ENCODE peak calls at places on chromosome 14, in eight cellular contexts. V, K, U, X, C, N, F and T are unnamed samples. For H3K9me3 and H3K4me1, the result is how much of the 10 kb centered on the place peaks cover.

GRCh38 chr14:89249296-89249565 is 167.8 kb downstream of the FOXN3 start:
- DNase-seq in N (no peak), U (no peak), F (no peak), K (no peak), X (no peak), C (no peak), V (no peak), T (no peak)

GRCh38 chr14:94179244-94179643 is 5.1 kb downstream of the PPP4R4 start:
- DNase-seq in X (no peak), F (no peak), V (no peak), N (no peak), C (no peak), U (no peak), K (no peak), T (no peak)

GRCh38 chr14:51028851-51029754 is 65.8 kb downstream of the TRIM9 start:
- DNase-seq in V (no peak), C (no peak), K (no peak), N (no peak), U (no peak), X (no peak), F (no peak), T (no peak)

GRCh38 chr14:58362798-58363412 is 32.8 kb upstream of the TOMM20L start:
- DNase-seq in C (no peak), F (no peak), K (no peak), X (peak), V (no peak), N (peak), U (peak), T (peak)

GRCh38 chr14:73438993-73439392 is 19.4 kb downstream of the NUMB start:
- DNase-seq in V (no peak), X (no peak), K (no peak), U (no peak), F (no peak), N (no peak), C (no peak), T (no peak)

GRCh38 chr14:74906923-74907620 is 16.0 kb downstream of the RPS6KL1 start:
- DNase-seq in C (no peak), N (no peak), U (no peak), F (peak), K (no peak), X (peak), V (no peak), T (peak)

GRCh38 chr14:77228056-77228455 is 43.0 kb downstream of the NGB start:
- DNase-seq in U (no peak), K (no peak), C (no peak), V (no peak), X (no peak), N (no peak), F (no peak), T (no peak)

GRCh38 chr14:41749425-41749824 is 142.7 kb downstream of the LRFN5 start:
- DNase-seq in N (peak), K (peak), X (peak), U (no peak), C (no peak), F (no peak), V (no peak), T (peak)

GRCh38 chr14:77869350-77869749 is 69.4 kb downstream of the ADCK1 start:
- DNase-seq in U (no peak), K (no peak), F (no peak), N (no peak), V (no peak), C (no peak), X (no peak), T (no peak)

GRCh38 chr14:63616015-63616414 is 25.7 kb downstream of the WDR89 start:
- DNase-seq in F (no peak), K (no peak), V (no peak), X (no peak), C (no peak), U (no peak), N (no peak), T (no peak)

GRCh38 chr14:75059642-75060041 is 4.2 kb downstream of the ACYP1 start:
- DNase-seq in V (no peak), K (peak), X (peak), C (no peak), N (peak), F (no peak), U (no peak), T (no peak)

GRCh38 chr14:93301821-93302447 is 30.9 kb downstream of the BTBD7 start:
- DNase-seq in V (no peak), K (no peak), C (no peak), U (peak), N (peak), F (no peak), X (no peak), T (no peak)

GRCh38 chr14:30621354-30621953 is 665 bp upstream of the SCFD1 start:
- DNase-seq in V (peak), X (peak), U (peak), N (peak), F (no peak), K (no peak), C (peak), T (peak)

GRCh38 chr14:61145258-61145902 is 135.8 kb downstream of the TMEM30B start:
- DNase-seq in U (no peak), F (no peak), N (peak), C (peak), V (no peak), X (peak), K (peak), T (no peak)

GRCh38 chr14:77991128-77991772 is 178.9 kb upstream of the NRXN3 start:
- DNase-seq in N (no peak), C (peak), F (no peak), U (peak), X (no peak), K (no peak), V (no peak), T (no peak)

GRCh38 chr14:53742226-53742607 is 214.4 kb downstream of the BMP4 start:
- DNase-seq in C (no peak), U (peak), K (peak), V (no peak), N (no peak), F (no peak), X (no peak), T (no peak)

GRCh38 chr14:92039073-92039719 is 663 bp downstream of the TRIP11 start:
- DNase-seq in F (peak), V (no peak), U (peak), N (no peak), X (peak), C (no peak), K (no peak), T (peak)

GRCh38 chr14:26839481-26839880 is 241.6 kb upstream of the NOVA1 start:
- DNase-seq in X (peak), K (no peak), U (no peak), F (no peak), C (no peak), N (no peak), V (no peak), T (no peak)

GRCh38 chr14:26828741-26829140 is 230.9 kb upstream of the NOVA1 start:
- DNase-seq in V (no peak), K (no peak), F (no peak), U (no peak), N (no peak), X (no peak), C (no peak), T (no peak)

GRCh38 chr14:26835949-26836570 is 238.2 kb upstream of the NOVA1 start:
- DNase-seq in V (no peak), U (no peak), K (no peak), N (no peak), C (no peak), X (no peak), F (no peak), T (no peak)

GRCh38 chr14:26833777-26834176 is 235.9 kb upstream of the NOVA1 start:
- DNase-seq in V (no peak), F (no peak), U (no peak), C (no peak), K (no peak), N (no peak), X (peak), T (no peak)
- H3K9me3 ChIP-seq in V (under half), F (under half), U (under half), C (under half), K (under half), N (under half), X (under half), T (under half)

DNA sequence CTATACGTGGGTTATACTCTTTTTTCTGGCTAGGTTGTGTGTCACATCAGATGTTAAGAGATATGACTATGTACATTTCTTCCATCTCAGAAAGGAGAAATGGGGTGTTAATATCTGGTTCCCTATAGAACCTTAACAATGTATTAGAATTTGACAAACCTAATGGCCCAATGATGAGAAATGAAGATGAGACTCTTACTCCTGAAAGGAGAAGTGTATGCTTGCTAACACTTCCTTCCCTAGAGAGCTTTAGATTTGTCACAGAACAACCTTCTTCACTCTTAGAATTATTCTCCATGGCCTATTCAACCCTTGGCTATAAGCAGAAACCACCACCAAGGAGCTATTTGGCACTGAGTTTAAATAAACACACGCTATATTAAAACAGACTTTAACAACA is 839.6 kb downstream of the GALC start:
- DNase-seq in F (no peak), C (no peak), X (no peak), N (no peak), K (no peak), U (no peak), V (no peak), T (no peak)
- H3K4me3 ChIP-seq in F (no peak), C (no peak), X (no peak), N (no peak), K (no peak), U (no peak), V (no peak), T (no peak)

GRCh38 chr14:103391048-103391447 is 5.8 kb downstream of the MARK3 start:
- DNase-seq in V (peak), N (peak), C (peak), F (no peak), X (peak), K (peak), U (peak), T (peak)

GRCh38 chr14:103393687-103394626 is 8.7 kb downstream of the MARK3 start:
- DNase-seq in F (no peak), U (peak), X (peak), V (peak), C (no peak), K (no peak), N (peak), T (peak)

GRCh38 chr14:103393078-103393477 is 7.9 kb downstream of the MARK3 start:
- DNase-seq in C (no peak), K (no peak), U (no peak), X (no peak), F (no peak), N (no peak), V (peak), T (peak)

GRCh38 chr14:103392106-103392505 is 6.9 kb downstream of the MARK3 start:
- DNase-seq in K (no peak), N (no peak), U (no peak), X (no peak), V (no peak), C (no peak), F (no peak), T (no peak)

GRCh38 chr14:103392572-103392971 is 7.4 kb downstream of the MARK3 start:
- DNase-seq in F (no peak), N (no peak), U (no peak), C (no peak), K (no peak), X (no peak), V (no peak), T (no peak)
- H3K4me1 ChIP-seq in F (under half), N (half or more), U (under half), C (under half), K (under half), X (under half), V (half or more), T (under half)

GRCh38 chr14:104553166-104554087 is 26.1 kb upstream of the C14orf180 start:
- DNase-seq in K (no peak), N (no peak), F (peak), C (peak), V (peak), U (no peak), X (no peak), T (no peak)
- H3K9me3 ChIP-seq in K (under half), N (under half), F (under half), C (under half), V (under half), U (under half), X (under half), T (under half)

GRCh38 chr14:103522649-103523582 is at the start of gene CKB:
- DNase-seq in U (peak), X (peak), N (peak), C (peak), K (no peak), V (peak), F (peak), T (no peak)

GRCh38 chr14:103520657-103521437 is 1.8 kb downstream of the CKB start:
- DNase-seq in K (peak), U (peak), N (peak), F (peak), V (peak), C (peak), X (peak), T (peak)

GRCh38 chr14:103522028-103522581 is 525 bp downstream of the CKB start:
- DNase-seq in C (peak), F (peak), V (no peak), K (no peak), N (peak), X (peak), U (peak), T (no peak)

GRCh38 chr14:103520269-103520656 is 2.4 kb downstream of the CKB start:
- DNase-seq in U (no peak), X (no peak), F (peak), V (no peak), K (no peak), N (no peak), C (no peak), T (no peak)

GRCh38 chr14:103521438-103521961 is 1.1 kb downstream of the CKB start:
- DNase-seq in X (peak), U (peak), C (no peak), K (no peak), N (peak), V (no peak), F (no peak), T (no peak)
- H3K4me3 ChIP-seq in X (peak), U (peak), C (peak), K (peak), N (peak), V (no peak), F (peak), T (peak)

GRCh38 chr14:56127156-56127555 is 8.9 kb downstream of the PELI2 start:
- DNase-seq in U (no peak), C (no peak), X (no peak), V (no peak), N (no peak), F (no peak), K (no peak), T (no peak)
- H3K4me1 ChIP-seq in U (half or more), C (under half), X (under half), V (under half), N (under half), F (under half), K (under half), T (under half)

DNA sequence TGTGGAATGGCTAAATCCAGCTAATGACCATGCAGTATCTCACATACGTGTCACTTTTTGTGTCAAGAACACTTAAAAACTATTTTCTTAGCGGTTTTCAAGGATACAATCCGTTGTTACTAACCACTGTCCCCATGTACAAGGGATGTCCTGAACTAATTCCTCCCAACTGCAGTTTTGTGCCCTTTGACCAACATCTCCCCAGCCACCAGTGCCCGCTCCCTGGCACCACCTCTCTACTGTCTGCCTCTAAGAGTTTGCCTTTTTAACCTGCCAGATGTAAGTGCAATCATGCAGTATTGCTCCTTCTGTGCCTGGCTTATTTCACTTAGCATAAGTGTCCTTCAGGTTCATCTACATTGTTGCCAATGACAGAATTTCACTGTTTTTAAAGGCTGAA is 315.7 kb downstream of the TMEM121 start:
- DNase-seq in C (no peak), U (no peak), N (no peak), X (no peak), K (no peak), V (no peak), F (no peak), T (no peak)
- H3K9me3 ChIP-seq in C (under half), U (under half), N (under half), X (under half), K (under half), V (under half), F (under half), T (under half)

DNA sequence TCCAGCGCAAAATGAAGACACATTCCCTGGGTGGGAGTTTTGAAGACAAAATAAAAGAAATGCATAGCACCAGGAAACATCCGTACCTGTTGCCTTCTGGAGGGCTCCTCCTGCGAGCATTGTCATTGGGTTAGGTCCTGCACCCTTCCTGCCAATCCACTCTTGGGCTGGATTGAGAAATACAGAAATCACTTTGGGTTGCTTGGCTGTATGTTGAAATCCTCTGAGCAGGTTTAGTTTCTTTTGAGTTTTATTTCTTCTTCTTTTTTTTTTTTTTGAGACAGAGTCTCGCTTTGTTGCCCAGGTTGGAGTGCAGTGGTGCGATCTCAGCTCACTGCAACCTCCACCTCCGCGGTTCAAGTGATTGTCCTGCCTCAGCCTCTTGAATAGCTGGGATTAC is 67.6 kb downstream of the ARF6 start:
- DNase-seq in X (no peak), F (no peak), K (no peak), U (no peak), C (no peak), V (no peak), N (no peak), T (no peak)
- H3K4me3 ChIP-seq in X (no peak), F (no peak), K (no peak), U (no peak), C (no peak), V (no peak), N (no peak), T (no peak)

GRCh38 chr14:99231181-99231849 is 40.7 kb downstream of the BCL11B start:
- DNase-seq in F (no peak), V (no peak), U (peak), C (no peak), X (no peak), K (no peak), N (no peak), T (no peak)

GRCh38 chr14:99233222-99234035 is 38.6 kb downstream of the BCL11B start:
- DNase-seq in K (no peak), F (no peak), V (no peak), C (no peak), N (no peak), U (no peak), X (no peak), T (no peak)

GRCh38 chr14:99230271-99231141 is 41.5 kb downstream of the BCL11B start:
- DNase-seq in K (peak), X (peak), C (no peak), N (no peak), F (no peak), V (no peak), U (peak), T (peak)

GRCh38 chr14:99232406-99233214 is 39.4 kb downstream of the BCL11B start:
- DNase-seq in K (no peak), X (no peak), V (no peak), F (no peak), U (no peak), C (no peak), N (no peak), T (no peak)

DNA sequence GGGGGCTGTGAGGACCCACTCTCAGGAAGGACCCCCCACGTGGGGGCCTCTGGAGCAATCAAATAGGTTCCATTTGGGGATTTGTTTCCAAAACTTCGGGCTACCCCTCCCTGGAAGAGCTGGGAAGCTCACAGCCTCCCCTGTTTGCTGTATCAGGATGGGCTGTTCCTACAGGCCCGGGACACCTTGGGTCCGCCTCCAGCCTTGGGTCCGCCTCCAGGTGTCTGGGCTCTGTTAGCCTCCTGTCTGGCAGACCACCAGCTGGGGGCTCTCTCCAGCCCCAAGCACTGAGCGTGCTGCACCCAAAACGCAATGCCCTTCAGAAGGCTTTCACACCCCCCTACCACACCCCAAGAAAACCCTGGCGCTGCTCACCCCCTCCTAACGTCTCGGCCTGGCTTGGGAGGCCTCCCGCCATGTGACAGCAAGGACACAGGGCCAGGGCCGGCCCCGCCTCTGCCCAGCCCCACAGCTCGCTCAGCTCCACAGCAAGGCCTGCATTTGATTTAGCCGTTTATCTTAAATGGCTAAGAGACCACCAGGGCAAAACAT is 40.1 kb downstream of the BCL11B start:
- DNase-seq in X (no peak), N (no peak), F (no peak), V (peak), C (no peak), U (peak), K (peak), T (no peak)
- H3K4me1 ChIP-seq in X (under half), N (under half), F (under half), V (under half), C (under half), U (under half), K (under half), T (under half)

GRCh38 chr14:105882626-105883025 is 356.2 kb downstream of the TMEM121 start:
- DNase-seq in N (no peak), C (no peak), K (no peak), X (no peak), F (peak), U (no peak), V (no peak), T (no peak)
- H3K9me3 ChIP-seq in N (under half), C (under half), K (under half), X (under half), F (under half), U (under half), V (under half), T (under half)